ENCODE peak calls at places on chromosome 7, in five cellular contexts. P is H7, O is germinal center, E is thoracic aorta, Q is astrocyte of the spinal cord. B is an unnamed sample.

GRCh38 chr7:5564894-5565293 is 141.3 kb upstream of the TNRC18 start:
- DNase-seq in P (no peak), O (no peak), E (no peak), Q (no peak), B (no peak)

GRCh38 chr7:138237995-138238394 is 161.7 kb downstream of the AKR1D1 start:
- DNase-seq in P (no peak), O (no peak), E (no peak), Q (no peak), B (no peak)

GRCh38 chr7:137345799-137346449 is 2.4 kb upstream of the PTN start:
- DNase-seq in P (no peak), O (no peak), E (no peak), Q (no peak), B (peak)

GRCh38 chr7:83347836-83348482 is 185.3 kb upstream of the PCLO start:
- DNase-seq in P (no peak), O (no peak), E (no peak), Q (peak), B (peak)

GRCh38 chr7:2209146-2209960 is 23.4 kb downstream of the MAD1L1 start:
- DNase-seq in P (peak), O (peak), E (no peak), Q (peak), B (peak)

GRCh38 chr7:158894825-158895224 is 38.5 kb downstream of the DYNC2I1 start:
- DNase-seq in P (no peak), O (no peak), E (no peak), Q (no peak), B (no peak)

GRCh38 chr7:27901028-27901760 is 161.2 kb downstream of the TAX1BP1 start:
- DNase-seq in P (no peak), O (peak), E (no peak), Q (peak), B (peak)

GRCh38 chr7:44581426-44581906 is 565 bp downstream of the TMED4 start:
- DNase-seq in P (peak), O (peak), E (no peak), Q (no peak), B (peak)

GRCh38 chr7:76232698-76233097 is 31.0 kb downstream of the SRRM3 start:
- DNase-seq in P (peak), O (no peak), E (no peak), Q (no peak), B (no peak)

GRCh38 chr7:79268730-79269129 is 184.7 kb downstream of the MAGI2 start:
- DNase-seq in P (no peak), O (no peak), E (no peak), Q (no peak), B (no peak)

GRCh38 chr7:43869898-43870240 is 552 bp upstream of the MRPS24 start:
- DNase-seq in P (peak), O (no peak), E (no peak), Q (peak), B (peak)

B was measured in fibroblast of lung.